ENCODE peak calls at places on chromosomes 12 and 14, in eight cellular contexts. One of them, this sample, is unnamed.

GRCh38 chr12:32742133-32742532 is 13.6 kb downstream of the YARS2 start:
- DNase-seq in tibial artery: no peak
- DNase-seq in prostate gland: no peak
- DNase-seq in pancreas: no peak
- DNase-seq in psoas muscle: no peak
- DNase-seq in tibial nerve: no peak
- DNase-seq in RWPE2: no peak
- DNase-seq in naive thymus-derived CD4-positive, alpha-beta T cell: no peak
- DNase-seq in this sample: no peak

GRCh38 chr14:34365309-34365915 is 96.6 kb downstream of the SPTSSA start:
- DNase-seq in tibial artery: no peak
- DNase-seq in prostate gland: no peak
- DNase-seq in pancreas: no peak
- DNase-seq in psoas muscle: no peak
- DNase-seq in tibial nerve: no peak
- DNase-seq in RWPE2: no peak
- DNase-seq in naive thymus-derived CD4-positive, alpha-beta T cell: no peak
- DNase-seq in this sample: no peak

GRCh38 chr12:48454675-48455074 is 17.7 kb upstream of the ANP32D start:
- DNase-seq in tibial artery: no peak
- DNase-seq in prostate gland: no peak
- DNase-seq in pancreas: no peak
- DNase-seq in psoas muscle: no peak
- DNase-seq in tibial nerve: no peak
- DNase-seq in RWPE2: no peak
- DNase-seq in naive thymus-derived CD4-positive, alpha-beta T cell: peak; percentile 45
- DNase-seq in this sample: no peak

GRCh38 chr12:69550951-69551350 is 34.3 kb upstream of the CCT2 start:
- DNase-seq in tibial artery: no peak
- DNase-seq in prostate gland: no peak
- DNase-seq in pancreas: no peak
- DNase-seq in psoas muscle: no peak
- DNase-seq in tibial nerve: no peak
- DNase-seq in RWPE2: no peak
- DNase-seq in naive thymus-derived CD4-positive, alpha-beta T cell: no peak
- DNase-seq in this sample: no peak

GRCh38 chr12:111964935-111965334 is 48.0 kb downstream of the TMEM116 start:
- DNase-seq in tibial artery: no peak
- DNase-seq in prostate gland: no peak
- DNase-seq in pancreas: no peak
- DNase-seq in psoas muscle: no peak
- DNase-seq in tibial nerve: no peak
- DNase-seq in RWPE2: no peak
- DNase-seq in naive thymus-derived CD4-positive, alpha-beta T cell: no peak
- DNase-seq in this sample: no peak

GRCh38 chr12:123269395-123269892 is 2.2 kb downstream of the CDK2AP1 start:
- DNase-seq in tibial artery: no peak
- DNase-seq in prostate gland: peak; percentile 62
- DNase-seq in pancreas: peak; percentile 60
- DNase-seq in psoas muscle: peak; percentile 80
- DNase-seq in tibial nerve: peak; percentile 60
- DNase-seq in RWPE2: peak; percentile 69
- DNase-seq in naive thymus-derived CD4-positive, alpha-beta T cell: peak; percentile 33
- DNase-seq in this sample: peak; percentile 93

GRCh38 chr14:75578099-75578785 is at the start of gene FLVCR2:
- DNase-seq in tibial artery: peak; percentile 91
- DNase-seq in prostate gland: peak; percentile 86
- DNase-seq in pancreas: peak; percentile 70
- DNase-seq in psoas muscle: peak; percentile 92
- DNase-seq in tibial nerve: peak; percentile 80
- DNase-seq in RWPE2: peak; percentile 80
- DNase-seq in naive thymus-derived CD4-positive, alpha-beta T cell: peak; percentile 50
- DNase-seq in this sample: peak; percentile 87

GRCh38 chr14:73460691-73461127 is 2.4 kb upstream of the NUMB start:
- DNase-seq in tibial artery: no peak
- DNase-seq in prostate gland: no peak
- DNase-seq in pancreas: no peak
- DNase-seq in psoas muscle: no peak
- DNase-seq in tibial nerve: peak; percentile 26
- DNase-seq in RWPE2: no peak
- DNase-seq in naive thymus-derived CD4-positive, alpha-beta T cell: no peak
- DNase-seq in this sample: no peak

GRCh38 chr14:58398495-58398894 is 2.8 kb downstream of the TOMM20L start:
- DNase-seq in tibial artery: no peak
- DNase-seq in prostate gland: no peak
- DNase-seq in pancreas: no peak
- DNase-seq in psoas muscle: no peak
- DNase-seq in tibial nerve: no peak
- DNase-seq in RWPE2: no peak
- DNase-seq in naive thymus-derived CD4-positive, alpha-beta T cell: no peak
- DNase-seq in this sample: no peak

GRCh38 chr12:132437252-132438138 is 52.5 kb upstream of the FBRSL1 start:
- DNase-seq in tibial artery: no peak
- DNase-seq in prostate gland: no peak
- DNase-seq in pancreas: peak; percentile 56
- DNase-seq in psoas muscle: no peak
- DNase-seq in tibial nerve: no peak
- DNase-seq in RWPE2: no peak
- DNase-seq in naive thymus-derived CD4-positive, alpha-beta T cell: no peak
- DNase-seq in this sample: peak; percentile 23

GRCh38 chr12:99600388-99600787 is 47.2 kb upstream of the GARIN6 start:
- DNase-seq in tibial artery: no peak
- DNase-seq in prostate gland: no peak
- DNase-seq in pancreas: no peak
- DNase-seq in psoas muscle: no peak
- DNase-seq in tibial nerve: no peak
- DNase-seq in RWPE2: no peak
- DNase-seq in naive thymus-derived CD4-positive, alpha-beta T cell: no peak
- DNase-seq in this sample: no peak

GRCh38 chr12:117054279-117054678 is 44.9 kb downstream of the TESC start:
- DNase-seq in tibial artery: no peak
- DNase-seq in prostate gland: no peak
- DNase-seq in pancreas: no peak
- DNase-seq in psoas muscle: no peak
- DNase-seq in tibial nerve: no peak
- DNase-seq in RWPE2: no peak
- DNase-seq in naive thymus-derived CD4-positive, alpha-beta T cell: no peak
- DNase-seq in this sample: no peak
- H3K4me3 ChIP-seq in tibial artery: no peak overlapping the region
- H3K4me3 ChIP-seq in prostate gland: no peak overlapping the region
- H3K4me3 ChIP-seq in pancreas: no peak overlapping the region
- H3K4me3 ChIP-seq in psoas muscle: no peak overlapping the region
- H3K4me3 ChIP-seq in tibial nerve: no peak overlapping the region
- H3K4me3 ChIP-seq in RWPE2: no peak overlapping the region
- H3K4me3 ChIP-seq in naive thymus-derived CD4-positive, alpha-beta T cell: no peak overlapping the region
- H3K4me3 ChIP-seq in this sample: no peak overlapping the region

GRCh38 chr12:8951744-8952143 is 2.3 kb upstream of the M6PR start:
- DNase-seq in tibial artery: no peak
- DNase-seq in prostate gland: no peak
- DNase-seq in pancreas: no peak
- DNase-seq in psoas muscle: no peak
- DNase-seq in tibial nerve: no peak
- DNase-seq in RWPE2: no peak
- DNase-seq in naive thymus-derived CD4-positive, alpha-beta T cell: no peak
- DNase-seq in this sample: no peak

GRCh38 chr12:8948711-8949524 is 527 bp downstream of the M6PR start:
- DNase-seq in tibial artery: no peak
- DNase-seq in prostate gland: no peak
- DNase-seq in pancreas: no peak
- DNase-seq in psoas muscle: no peak
- DNase-seq in tibial nerve: no peak
- DNase-seq in RWPE2: no peak
- DNase-seq in naive thymus-derived CD4-positive, alpha-beta T cell: no peak
- DNase-seq in this sample: no peak

GRCh38 chr12:8950287-8950574 is 786 bp upstream of the M6PR start:
- DNase-seq in tibial artery: no peak
- DNase-seq in prostate gland: no peak
- DNase-seq in pancreas: no peak
- DNase-seq in psoas muscle: no peak
- DNase-seq in tibial nerve: peak; percentile 12
- DNase-seq in RWPE2: no peak
- DNase-seq in naive thymus-derived CD4-positive, alpha-beta T cell: no peak
- DNase-seq in this sample: no peak

GRCh38 chr12:8949525-8950286 is at the start of gene M6PR:
- DNase-seq in tibial artery: peak; percentile 96
- DNase-seq in prostate gland: peak; percentile 92
- DNase-seq in pancreas: peak; percentile 87
- DNase-seq in psoas muscle: peak; percentile 97
- DNase-seq in tibial nerve: peak; percentile 93
- DNase-seq in RWPE2: peak; percentile 77
- DNase-seq in naive thymus-derived CD4-positive, alpha-beta T cell: peak; percentile 90
- DNase-seq in this sample: peak; percentile 94

GRCh38 chr12:8950702-8951478 is 1.4 kb upstream of the M6PR start:
- DNase-seq in tibial artery: no peak
- DNase-seq in prostate gland: no peak
- DNase-seq in pancreas: no peak
- DNase-seq in psoas muscle: no peak
- DNase-seq in tibial nerve: no peak
- DNase-seq in RWPE2: no peak
- DNase-seq in naive thymus-derived CD4-positive, alpha-beta T cell: peak; percentile 59
- DNase-seq in this sample: no peak
- H3K4me1 ChIP-seq in tibial artery: peaks cover 14% of the 10 kb centered on the region
- H3K4me1 ChIP-seq in prostate gland: peaks cover 4% of the 10 kb centered on the region
- H3K4me1 ChIP-seq in pancreas: peaks cover 9% of the 10 kb centered on the region
- H3K4me1 ChIP-seq in psoas muscle: peaks cover 24% of the 10 kb centered on the region
- H3K4me1 ChIP-seq in tibial nerve: peaks cover 43% of the 10 kb centered on the region
- H3K4me1 ChIP-seq in RWPE2: peaks cover 3% of the 10 kb centered on the region
- H3K4me1 ChIP-seq in naive thymus-derived CD4-positive, alpha-beta T cell: peaks cover 54% of the 10 kb centered on the region
- H3K4me1 ChIP-seq in this sample: peaks cover 2% of the 10 kb centered on the region

GRCh38 chr14:101977311-101978071 is 13.1 kb downstream of the DYNC1H1 start:
- DNase-seq in tibial artery: peak; percentile 1
- DNase-seq in prostate gland: no peak
- DNase-seq in pancreas: no peak
- DNase-seq in psoas muscle: no peak
- DNase-seq in tibial nerve: no peak
- DNase-seq in RWPE2: no peak
- DNase-seq in naive thymus-derived CD4-positive, alpha-beta T cell: no peak
- DNase-seq in this sample: no peak

GRCh38 chr14:101982621-101983020 is 18.2 kb downstream of the DYNC1H1 start:
- DNase-seq in tibial artery: no peak
- DNase-seq in prostate gland: no peak
- DNase-seq in pancreas: no peak
- DNase-seq in psoas muscle: no peak
- DNase-seq in tibial nerve: no peak
- DNase-seq in RWPE2: no peak
- DNase-seq in naive thymus-derived CD4-positive, alpha-beta T cell: no peak
- DNase-seq in this sample: no peak

GRCh38 chr14:101979666-101980065 is 15.3 kb downstream of the DYNC1H1 start:
- DNase-seq in tibial artery: no peak
- DNase-seq in prostate gland: no peak
- DNase-seq in pancreas: no peak
- DNase-seq in psoas muscle: no peak
- DNase-seq in tibial nerve: no peak
- DNase-seq in RWPE2: no peak
- DNase-seq in naive thymus-derived CD4-positive, alpha-beta T cell: no peak
- DNase-seq in this sample: no peak

GRCh38 chr14:101980700-101981099 is 16.3 kb downstream of the DYNC1H1 start:
- DNase-seq in tibial artery: peak; percentile 89
- DNase-seq in prostate gland: peak; percentile 84
- DNase-seq in pancreas: peak; percentile 75
- DNase-seq in psoas muscle: peak; percentile 72
- DNase-seq in tibial nerve: peak; percentile 77
- DNase-seq in RWPE2: peak; percentile 97
- DNase-seq in naive thymus-derived CD4-positive, alpha-beta T cell: no peak
- DNase-seq in this sample: peak; percentile 49

GRCh38 chr14:101980251-101980650 is 15.9 kb downstream of the DYNC1H1 start:
- DNase-seq in tibial artery: no peak
- DNase-seq in prostate gland: no peak
- DNase-seq in pancreas: no peak
- DNase-seq in psoas muscle: no peak
- DNase-seq in tibial nerve: no peak
- DNase-seq in RWPE2: no peak
- DNase-seq in naive thymus-derived CD4-positive, alpha-beta T cell: no peak
- DNase-seq in this sample: no peak
- H3K27ac ChIP-seq in tibial artery: peak overlapping the region; percentile 73
- H3K27ac ChIP-seq in prostate gland: peak overlapping the region; percentile 11
- H3K27ac ChIP-seq in pancreas: peak overlapping the region; percentile 41
- H3K27ac ChIP-seq in psoas muscle: peak overlapping the region; percentile 83
- H3K27ac ChIP-seq in tibial nerve: no peak overlapping the region
- H3K27ac ChIP-seq in RWPE2: peak overlapping the region; percentile 98
- H3K27ac ChIP-seq in naive thymus-derived CD4-positive, alpha-beta T cell: no peak overlapping the region
- H3K27ac ChIP-seq in this sample: no peak overlapping the region

DNA sequence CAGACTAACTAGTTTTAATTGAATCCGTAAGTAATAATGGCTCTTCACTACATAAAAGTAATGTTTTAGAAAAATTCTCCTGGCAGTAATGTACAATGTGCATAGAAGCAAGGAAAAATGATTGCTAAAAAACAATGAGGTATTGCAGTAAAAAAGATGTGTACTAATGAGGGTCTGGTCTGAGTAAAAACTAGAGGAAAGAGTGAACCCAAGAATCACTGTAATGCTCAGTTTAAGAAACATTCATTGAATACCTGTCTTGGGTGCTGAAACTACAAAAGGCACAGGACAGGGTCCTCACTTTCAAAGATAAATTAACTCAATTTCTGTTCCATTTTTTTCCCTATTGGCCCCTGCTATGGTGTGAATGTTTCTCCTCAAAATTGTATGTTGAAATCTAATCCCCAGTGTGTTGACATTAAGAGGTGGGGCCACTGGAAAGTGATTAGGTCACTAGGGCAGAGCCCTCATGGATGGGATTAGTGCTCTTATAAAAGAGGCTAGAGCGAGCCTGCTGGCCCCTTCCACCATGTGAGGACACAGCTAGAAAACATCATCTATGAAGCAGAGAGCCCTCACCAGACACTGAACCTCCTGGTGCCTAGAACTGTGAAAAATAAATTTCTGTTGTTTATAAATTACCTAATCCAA is 51.6 kb downstream of the RPS6KA5 start:
- DNase-seq in tibial artery: no peak
- DNase-seq in prostate gland: no peak
- DNase-seq in pancreas: no peak
- DNase-seq in psoas muscle: no peak
- DNase-seq in tibial nerve: no peak
- DNase-seq in RWPE2: no peak
- DNase-seq in naive thymus-derived CD4-positive, alpha-beta T cell: no peak
- DNase-seq in this sample: no peak
- H3K4me3 ChIP-seq in tibial artery: no peak overlapping the region
- H3K4me3 ChIP-seq in prostate gland: no peak overlapping the region
- H3K4me3 ChIP-seq in pancreas: no peak overlapping the region
- H3K4me3 ChIP-seq in psoas muscle: no peak overlapping the region
- H3K4me3 ChIP-seq in tibial nerve: no peak overlapping the region
- H3K4me3 ChIP-seq in RWPE2: no peak overlapping the region
- H3K4me3 ChIP-seq in naive thymus-derived CD4-positive, alpha-beta T cell: no peak overlapping the region
- H3K4me3 ChIP-seq in this sample: no peak overlapping the region

DNA sequence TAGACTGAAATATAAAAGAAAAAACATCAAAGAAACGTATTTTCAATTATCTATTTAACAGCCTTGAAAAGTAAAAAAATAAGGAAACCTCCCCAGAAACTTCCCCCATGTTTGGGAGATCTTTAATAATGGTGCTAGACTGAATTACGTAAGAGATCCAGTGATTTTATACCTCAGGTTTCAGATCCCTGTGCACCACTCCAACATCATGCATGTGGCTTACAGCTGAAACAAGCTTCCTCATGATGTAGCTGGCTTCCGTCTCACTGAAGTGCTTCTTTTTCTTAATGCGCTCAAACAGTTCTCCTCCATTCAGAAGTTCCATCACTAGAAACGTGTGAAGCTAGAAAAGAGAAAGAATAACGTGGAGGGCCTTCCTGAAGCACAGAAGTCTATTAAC is 78.0 kb upstream of the TTC7B start:
- DNase-seq in tibial artery: no peak
- DNase-seq in prostate gland: no peak
- DNase-seq in pancreas: no peak
- DNase-seq in psoas muscle: no peak
- DNase-seq in tibial nerve: no peak
- DNase-seq in RWPE2: no peak
- DNase-seq in naive thymus-derived CD4-positive, alpha-beta T cell: no peak
- DNase-seq in this sample: no peak
- H3K4me1 ChIP-seq in tibial artery: no peaks in the 10 kb centered on the region
- H3K4me1 ChIP-seq in prostate gland: no peaks in the 10 kb centered on the region
- H3K4me1 ChIP-seq in pancreas: no peaks in the 10 kb centered on the region
- H3K4me1 ChIP-seq in psoas muscle: no peaks in the 10 kb centered on the region
- H3K4me1 ChIP-seq in tibial nerve: no peaks in the 10 kb centered on the region
- H3K4me1 ChIP-seq in RWPE2: peaks cover 5% of the 10 kb centered on the region
- H3K4me1 ChIP-seq in naive thymus-derived CD4-positive, alpha-beta T cell: no peaks in the 10 kb centered on the region
- H3K4me1 ChIP-seq in this sample: no peaks in the 10 kb centered on the region

This sample was measured in right cardiac atrium.